ENCODE peak calls at places on chromosome 18, in seven cellular contexts. W is AG04450, G is brain microvascular endothelial cell, L is body of pancreas, A is suprapubic skin, V is IMR-90, B is RWPE1. D is an unnamed sample.

GRCh38 chr18:54679318-54680149 is 88.5 kb downstream of the DYNAP start:
- DNase-seq in W (peak; percentile 61), G (peak; percentile 83), L (no peak), A (no peak), V (peak; percentile 83), B (peak; percentile 43), D (peak; percentile 91)

GRCh38 chr18:36139251-36139650 is 9.6 kb downstream of the ELP2 start:
- DNase-seq in W (no peak), G (no peak), L (no peak), A (no peak), V (no peak), B (no peak), D (no peak)

GRCh38 chr18:75660932-75661331 is 233.4 kb upstream of the SMIM21 start:
- DNase-seq in W (no peak), G (no peak), L (no peak), A (no peak), V (no peak), B (no peak), D (no peak)

GRCh38 chr18:71815305-71815704 is 728.8 kb downstream of the CBLN2 start:
- DNase-seq in W (no peak), G (no peak), L (no peak), A (no peak), V (no peak), B (no peak), D (no peak)

GRCh38 chr18:5503740-5504139 is 40.1 kb downstream of the EPB41L3 start:
- DNase-seq in W (no peak), G (no peak), L (no peak), A (no peak), V (peak; percentile 48), B (no peak), D (peak; percentile 10)

GRCh38 chr18:69401475-69402218 is 959 bp downstream of the DOK6 start:
- DNase-seq in W (no peak), G (no peak), L (no peak), A (no peak), V (peak; percentile 8), B (no peak), D (peak; percentile 30)

GRCh38 chr18:69795785-69796184 is 151.9 kb downstream of the CD226 start:
- DNase-seq in W (peak; percentile 7), G (no peak), L (no peak), A (no peak), V (peak; percentile 62), B (no peak), D (peak; percentile 32)

GRCh38 chr18:61732854-61733253 is 160.0 kb downstream of the RNF152 start:
- DNase-seq in W (no peak), G (no peak), L (no peak), A (no peak), V (no peak), B (no peak), D (no peak)

GRCh38 chr18:54916507-54916906 is 42.8 kb downstream of the CCDC68 start:
- DNase-seq in W (no peak), G (no peak), L (no peak), A (no peak), V (no peak), B (no peak), D (no peak)

GRCh38 chr18:59029663-59030421 is 109.8 kb upstream of the SEC11C start:
- DNase-seq in W (no peak), G (no peak), L (no peak), A (no peak), V (no peak), B (no peak), D (no peak)

GRCh38 chr18:31386683-31387082 is 10.1 kb downstream of the DSG4 start:
- DNase-seq in W (no peak), G (no peak), L (no peak), A (no peak), V (no peak), B (no peak), D (no peak)

GRCh38 chr18:55458456-55459238 is 129.3 kb downstream of the TCF4 start:
- DNase-seq in W (no peak), G (no peak), L (no peak), A (no peak), V (no peak), B (no peak), D (no peak)

GRCh38 chr18:13051950-13052349 is 60.8 kb downstream of the CEP192 start:
- DNase-seq in W (no peak), G (no peak), L (no peak), A (no peak), V (no peak), B (no peak), D (no peak)

GRCh38 chr18:58017267-58017666 is 26.8 kb upstream of the NEDD4L start:
- DNase-seq in W (no peak), G (no peak), L (no peak), A (no peak), V (no peak), B (no peak), D (no peak)

GRCh38 chr18:67199993-67200617 is 316.4 kb downstream of the DSEL start:
- DNase-seq in W (peak; percentile 39), G (peak; percentile 22), L (no peak), A (no peak), V (peak; percentile 69), B (peak; percentile 25), D (peak; percentile 50)

GRCh38 chr18:6650063-6650462 is 79.5 kb upstream of the ARHGAP28 start:
- DNase-seq in W (no peak), G (no peak), L (peak; percentile 79), A (no peak), V (no peak), B (no peak), D (no peak)

GRCh38 chr18:6660334-6660733 is 69.2 kb upstream of the ARHGAP28 start:
- DNase-seq in W (no peak), G (no peak), L (no peak), A (no peak), V (peak; percentile 32), B (no peak), D (peak; percentile 82)

GRCh38 chr18:72155327-72155726 is 388.8 kb downstream of the CBLN2 start:
- DNase-seq in W (no peak), G (no peak), L (no peak), A (no peak), V (no peak), B (no peak), D (peak; percentile 2)

GRCh38 chr18:27312853-27313252 is 127.7 kb upstream of the CHST9 start:
- DNase-seq in W (no peak), G (no peak), L (no peak), A (no peak), V (no peak), B (no peak), D (no peak)

GRCh38 chr18:27315001-27315400 is 129.9 kb upstream of the CHST9 start:
- DNase-seq in W (no peak), G (no peak), L (no peak), A (no peak), V (no peak), B (no peak), D (no peak)

GRCh38 chr18:27313678-27314077 is 128.6 kb upstream of the CHST9 start:
- DNase-seq in W (no peak), G (no peak), L (no peak), A (no peak), V (no peak), B (no peak), D (no peak)

DNA sequence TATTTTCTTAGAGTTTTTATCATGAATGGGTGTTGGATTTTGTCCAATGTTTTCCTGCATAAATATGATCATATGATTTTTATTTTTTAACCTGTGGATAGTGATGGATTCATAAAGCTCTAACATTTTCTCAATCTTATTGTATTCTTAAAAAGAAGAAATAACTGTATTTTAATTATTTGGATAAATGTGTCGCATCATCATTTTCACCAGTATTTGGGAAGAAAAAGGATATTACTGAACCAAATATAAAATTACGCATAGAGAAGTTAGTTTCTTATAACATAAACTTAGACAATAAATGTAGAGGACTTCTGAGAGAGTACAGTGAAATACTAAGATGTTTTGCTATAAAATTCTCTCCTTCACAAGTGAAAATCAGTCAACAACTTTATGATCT is 126.0 kb upstream of the CHST9 start:
- DNase-seq in W (no peak), G (no peak), L (no peak), A (no peak), V (no peak), B (no peak), D (no peak)
- H3K27ac ChIP-seq in W (no peak overlapping the region), G (no peak overlapping the region), L (no peak overlapping the region), A (no peak overlapping the region), V (no peak overlapping the region), B (no peak overlapping the region), D (no peak overlapping the region)

DNA sequence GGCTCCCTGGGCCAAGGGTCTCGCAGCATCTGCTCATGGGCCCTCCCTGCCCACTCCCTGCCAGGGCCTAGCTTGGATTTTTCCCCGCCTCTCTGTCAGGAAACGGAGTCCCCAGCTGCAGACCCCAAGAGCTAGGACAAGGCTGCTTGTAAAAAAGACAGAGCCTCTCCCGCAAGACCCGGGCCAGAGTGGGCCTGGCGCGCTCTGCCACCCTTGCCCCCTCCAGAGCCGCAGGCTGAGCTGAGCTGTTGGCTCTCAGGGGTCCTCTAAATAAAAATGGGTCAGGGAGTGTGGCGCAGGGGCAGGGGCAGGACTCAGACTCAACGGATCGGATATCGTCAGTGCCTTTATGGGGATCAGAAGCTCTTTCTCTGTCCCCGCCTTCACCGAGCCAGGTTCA is 112.6 kb downstream of the CABLES1 start:
- DNase-seq in W (no peak), G (no peak), L (no peak), A (no peak), V (no peak), B (no peak), D (no peak)
- H3K27ac ChIP-seq in W (no peak overlapping the region), G (no peak overlapping the region), L (no peak overlapping the region), A (no peak overlapping the region), V (no peak overlapping the region), B (peak overlapping the region; percentile 27), D (no peak overlapping the region)

GRCh38 chr18:48376406-48376805 is 32.8 kb downstream of the ZBTB7C start:
- DNase-seq in W (no peak), G (no peak), L (no peak), A (no peak), V (no peak), B (no peak), D (no peak)

GRCh38 chr18:48371854-48372598 is 37.2 kb downstream of the ZBTB7C start:
- DNase-seq in W (no peak), G (no peak), L (no peak), A (peak; percentile 43), V (no peak), B (no peak), D (no peak)

GRCh38 chr18:48376934-48377333 is 32.2 kb downstream of the ZBTB7C start:
- DNase-seq in W (no peak), G (no peak), L (no peak), A (no peak), V (no peak), B (no peak), D (no peak)

GRCh38 chr18:48375150-48375790 is 33.9 kb downstream of the ZBTB7C start:
- DNase-seq in W (no peak), G (no peak), L (no peak), A (no peak), V (no peak), B (no peak), D (no peak)

GRCh38 chr18:48374423-48375149 is 34.6 kb downstream of the ZBTB7C start:
- DNase-seq in W (no peak), G (no peak), L (no peak), A (no peak), V (no peak), B (no peak), D (peak; percentile 60)
- H3K27ac ChIP-seq in W (no peak overlapping the region), G (no peak overlapping the region), L (no peak overlapping the region), A (peak overlapping the region; percentile 44), V (no peak overlapping the region), B (no peak overlapping the region), D (no peak overlapping the region)

GRCh38 chr18:44156816-44157215 is 523.9 kb upstream of the SETBP1 start:
- DNase-seq in W (no peak), G (no peak), L (no peak), A (no peak), V (no peak), B (no peak), D (no peak)

GRCh38 chr18:44149706-44150105 is 531.0 kb upstream of the SETBP1 start:
- DNase-seq in W (peak; percentile 3), G (peak; percentile 92), L (no peak), A (no peak), V (peak; percentile 47), B (peak; percentile 60), D (peak; percentile 93)

GRCh38 chr18:44153976-44154375 is 526.7 kb upstream of the SETBP1 start:
- DNase-seq in W (no peak), G (no peak), L (no peak), A (no peak), V (no peak), B (no peak), D (no peak)
- H3K27ac ChIP-seq in W (no peak overlapping the region), G (no peak overlapping the region), L (no peak overlapping the region), A (no peak overlapping the region), V (no peak overlapping the region), B (no peak overlapping the region), D (no peak overlapping the region)